ENCODE peak calls at places on chromosomes 4 and X, in seven cellular contexts. C, A, O, Z, P, E and W are unnamed samples.

GRCh38 chrX:125998432-125998831 is 167.7 kb downstream of the DCAF12L2 start:
- DNase-seq in C (no peak), A (no peak), O (peak; percentile 2), Z (no peak), P (no peak), E (no peak), W (no peak)

GRCh38 chrX:147803948-147804347 is 107.8 kb upstream of the FMR1 start:
- DNase-seq in C (no peak), A (peak; percentile 31), O (peak; percentile 34), Z (no peak), P (no peak), E (no peak), W (no peak)

GRCh38 chr4:18021470-18021719 is 160 bp downstream of the LCORL start:
- DNase-seq in C (no peak), A (peak; percentile 64), O (no peak), Z (no peak), P (no peak), E (no peak), W (no peak)

GRCh38 chr4:185711764-185712163 is 100.2 kb downstream of the SORBS2 start:
- DNase-seq in C (no peak), A (no peak), O (no peak), Z (no peak), P (no peak), E (no peak), W (no peak)

GRCh38 chr4:147754037-147754445 is 22.2 kb downstream of the ARHGAP10 start:
- DNase-seq in C (no peak), A (no peak), O (no peak), Z (no peak), P (no peak), E (no peak), W (no peak)

GRCh38 chr4:1794809-1795303 is 1.8 kb downstream of the FGFR3 start:
- DNase-seq in C (no peak), A (no peak), O (no peak), Z (no peak), P (no peak), E (no peak), W (no peak)

GRCh38 chrX:17077349-17077748 is 130.9 kb downstream of the REPS2 start:
- DNase-seq in C (no peak), A (no peak), O (no peak), Z (no peak), P (no peak), E (no peak), W (no peak)

GRCh38 chr4:81409836-81410235 is 61.9 kb downstream of the RASGEF1B start:
- DNase-seq in C (no peak), A (no peak), O (no peak), Z (no peak), P (no peak), E (no peak), W (no peak)

GRCh38 chr4:138401330-138401729 is 159.2 kb upstream of the SLC7A11 start:
- DNase-seq in C (no peak), A (no peak), O (no peak), Z (no peak), P (no peak), E (no peak), W (no peak)

GRCh38 chr4:29066856-29067255 is 1653.3 kb upstream of the PCDH7 start:
- DNase-seq in C (no peak), A (no peak), O (no peak), Z (no peak), P (no peak), E (no peak), W (no peak)

GRCh38 chr4:38023347-38024202 is 63.4 kb downstream of the PTTG2 start:
- DNase-seq in C (no peak), A (no peak), O (no peak), Z (no peak), P (no peak), E (no peak), W (no peak)